ENCODE peak calls at places on chromosome 19, in four cellular contexts. S is SK-N-SH, Y is stomach, T is endothelial cell of umbilical vein. M is an unnamed sample. For H3K36me3, the result is how much of the 10 kb centered on the place peaks cover.

GRCh38 chr19:12792048-12792852 is 964 bp downstream of the JUNB start:
- DNase-seq in S (peak), Y (peak), T (peak), M (no peak)

GRCh38 chr19:10421240-10421948 is 1.1 kb downstream of the PDE4A start:
- DNase-seq in S (no peak), Y (no peak), T (no peak), M (no peak)

GRCh38 chr19:19600793-19601346 is 17.6 kb downstream of the PBX4 start:
- DNase-seq in S (no peak), Y (no peak), T (no peak), M (no peak)

GRCh38 chr19:1214862-1215731 is 9.5 kb downstream of the STK11 start:
- DNase-seq in S (peak), Y (peak), T (no peak), M (no peak)

GRCh38 chr19:8084152-8084551 is 31.6 kb downstream of the CCL25 start:
- DNase-seq in S (no peak), Y (no peak), T (no peak), M (no peak)

GRCh38 chr19:38378866-38379265 is 4.5 kb downstream of the PSMD8 start:
- DNase-seq in S (no peak), Y (no peak), T (no peak), M (no peak)

GRCh38 chr19:977058-977464 is 7.1 kb upstream of the WDR18 start:
- DNase-seq in S (no peak), Y (no peak), T (no peak), M (no peak)

GRCh38 chr19:4140237-4140711 is 13.2 kb upstream of the CREB3L3 start:
- DNase-seq in S (peak), Y (no peak), T (peak), M (no peak)

GRCh38 chr19:40754611-40755247 is 3.7 kb downstream of the SNRPA start:
- DNase-seq in S (no peak), Y (peak), T (no peak), M (no peak)

GRCh38 chr19:2033115-2033824 is 17.8 kb upstream of the BTBD2 start:
- DNase-seq in S (no peak), Y (no peak), T (no peak), M (no peak)

GRCh38 chr19:38388310-38389100 is at the start of gene SPRED3:
- DNase-seq in S (peak), Y (peak), T (no peak), M (no peak)

GRCh38 chr19:51372649-51373504 is at the start of gene NKG7:
- DNase-seq in S (no peak), Y (no peak), T (no peak), M (no peak)

GRCh38 chr19:33703821-33704220 is 82.1 kb downstream of the CHST8 start:
- DNase-seq in S (peak), Y (no peak), T (no peak), M (no peak)

GRCh38 chr19:11580665-11581418 is 3.4 kb upstream of the ACP5 start:
- DNase-seq in S (no peak), Y (peak), T (peak), M (no peak)

GRCh38 chr19:46697142-46697960 is 19.6 kb downstream of the PRKD2 start:
- DNase-seq in S (peak), Y (peak), T (peak), M (no peak)

GRCh38 chr19:37803250-37803854 is 24.0 kb upstream of the ZNF573 start:
- DNase-seq in S (no peak), Y (no peak), T (no peak), M (no peak)

GRCh38 chr19:30557212-30557611 is 185.0 kb downstream of the ZNF536 start:
- DNase-seq in S (no peak), Y (no peak), T (no peak), M (no peak)

GRCh38 chr19:30325657-30326056 is 46.5 kb upstream of the ZNF536 start:
- DNase-seq in S (no peak), Y (no peak), T (no peak), M (no peak)

GRCh38 chr19:57642396-57643046 is 9.6 kb downstream of the ZNF211 start:
- DNase-seq in S (no peak), Y (no peak), T (no peak), M (no peak)

GRCh38 chr19:37719111-37719926 is at the start of gene ZNF607:
- DNase-seq in S (peak), Y (peak), T (peak), M (peak)

GRCh38 chr19:51368366-51369282 is at the start of gene CLDND2:
- DNase-seq in S (no peak), Y (no peak), T (no peak), M (no peak)

GRCh38 chr19:4811328-4812131 is 20.0 kb downstream of the TICAM1 start:
- DNase-seq in S (peak), Y (peak), T (peak), M (no peak)

GRCh38 chr19:54674021-54674617 is 11.3 kb downstream of the LILRB4 start:
- DNase-seq in S (peak), Y (no peak), T (peak), M (no peak)

GRCh38 chr19:43311706-43312105 is 41.8 kb upstream of the CD177 start:
- DNase-seq in S (no peak), Y (no peak), T (no peak), M (no peak)
- TF ChIP-seq POLR2AphosphoS5 in S (no peak), Y (no peak), T (no peak), M (no peak)

GRCh38 chr19:32422435-32422834 is 16.9 kb downstream of the DPY19L3 start:
- DNase-seq in S (no peak), Y (no peak), T (no peak), M (no peak)
- H3K36me3 ChIP-seq in S (under half), Y (under half), T (under half), M (under half)

GRCh38 chr19:43668406-43669158 is 1.4 kb downstream of the PLAUR start:
- DNase-seq in S (peak), Y (peak), T (peak), M (peak)
- TF ChIP-seq POLR2AphosphoS5 in S (peak), Y (peak), T (peak), M (peak)

GRCh38 chr19:21472507-21472906 is 32.9 kb upstream of the ZNF429 start:
- DNase-seq in S (no peak), Y (no peak), T (no peak), M (no peak)

GRCh38 chr19:21468791-21469190 is 36.6 kb upstream of the ZNF429 start:
- DNase-seq in S (no peak), Y (no peak), T (no peak), M (no peak)

DNA sequence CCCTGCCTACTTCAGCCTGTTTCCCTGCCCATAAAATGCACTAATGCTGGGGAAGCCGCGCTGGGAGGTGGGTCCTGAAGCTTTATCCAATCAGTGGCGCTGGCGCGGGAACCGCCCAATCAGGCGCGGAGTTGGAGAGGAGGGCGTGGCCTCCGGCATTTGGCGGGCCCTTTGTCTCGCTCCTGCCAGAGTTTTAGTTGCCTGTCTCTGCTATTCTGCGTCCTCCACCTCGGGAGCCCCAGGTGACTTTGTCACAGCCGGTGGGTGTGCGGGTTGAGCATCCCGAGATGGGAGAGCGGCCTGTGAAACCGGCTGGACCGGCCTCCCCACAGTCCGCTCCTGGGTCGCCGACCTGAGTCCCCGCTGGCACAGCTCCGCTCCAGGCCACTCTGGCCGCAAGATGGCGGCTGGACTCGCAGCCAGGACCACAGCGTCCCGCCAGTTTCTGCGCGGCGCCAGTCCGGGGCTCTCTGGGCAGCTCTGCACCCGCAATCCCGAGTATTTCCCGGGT is 30.7 kb upstream of the ZNF429 start:
- DNase-seq in S (peak), Y (peak), T (no peak), M (no peak)
- H3K36me3 ChIP-seq in S (under half), Y (under half), T (under half), M (under half)

M was measured in vagina.